ENCODE peak calls at places on chromosomes 7 and 10, in eight cellular contexts. Y, I, G, X, P, F, T and J are unnamed samples.
A peak's percentile ranks its signal among the peaks of the same experiment; 100 is the strongest.

GRCh38 chr10:119634219-119634544 is 17.0 kb upstream of the BAG3 start:
- DNase-seq in Y (no peak), I (no peak), G (peak; percentile 35), X (no peak), P (no peak), F (no peak), T (no peak), J (no peak)

GRCh38 chr10:110642980-110643655 is 1.0 kb upstream of the RBM20 start:
- DNase-seq in Y (no peak), I (no peak), G (no peak), X (no peak), P (peak; percentile 60), F (no peak), T (no peak), J (no peak)

GRCh38 chr7:44282601-44283171 is 42.7 kb downstream of the CAMK2B start:
- DNase-seq in Y (no peak), I (no peak), G (no peak), X (no peak), P (no peak), F (peak; percentile 30), T (no peak), J (no peak)

GRCh38 chr10:119518176-119518575 is 24.3 kb downstream of the RGS10 start:
- DNase-seq in Y (no peak), I (no peak), G (no peak), X (no peak), P (no peak), F (no peak), T (no peak), J (no peak)

GRCh38 chr10:133278577-133279265 is 2.1 kb upstream of the ADAM8 start:
- DNase-seq in Y (peak; percentile 70), I (peak; percentile 73), G (peak; percentile 93), X (peak; percentile 17), P (peak; percentile 92), F (peak; percentile 89), T (no peak), J (peak; percentile 1)

GRCh38 chr7:46774515-46774914 is 807.4 kb downstream of the TNS3 start:
- DNase-seq in Y (no peak), I (no peak), G (no peak), X (no peak), P (no peak), F (no peak), T (no peak), J (no peak)

GRCh38 chr7:120168066-120168465 is 104.9 kb upstream of the KCND2 start:
- DNase-seq in Y (no peak), I (no peak), G (peak; percentile 60), X (no peak), P (no peak), F (peak; percentile 8), T (no peak), J (no peak)

GRCh38 chr7:74302745-74303221 is 13.6 kb downstream of the CLIP2 start:
- DNase-seq in Y (no peak), I (no peak), G (no peak), X (peak; percentile 50), P (no peak), F (peak; percentile 67), T (no peak), J (no peak)

GRCh38 chr10:57145548-57145947 is 784.5 kb upstream of the ZWINT start:
- DNase-seq in Y (no peak), I (no peak), G (no peak), X (no peak), P (no peak), F (no peak), T (no peak), J (no peak)

GRCh38 chr10:127932521-127933270 is 25.8 kb downstream of the PTPRE start:
- DNase-seq in Y (no peak), I (no peak), G (no peak), X (no peak), P (no peak), F (peak; percentile 49), T (no peak), J (no peak)

GRCh38 chr10:116274141-116274861 is 1.3 kb upstream of the GFRA1 start:
- DNase-seq in Y (no peak), I (no peak), G (no peak), X (no peak), P (no peak), F (no peak), T (no peak), J (no peak)

GRCh38 chr10:52074505-52074904 is 239.6 kb upstream of the DKK1 start:
- DNase-seq in Y (no peak), I (no peak), G (no peak), X (no peak), P (no peak), F (no peak), T (no peak), J (no peak)

GRCh38 chr10:122838880-122839279 is 6.8 kb downstream of the CUZD1 start:
- DNase-seq in Y (no peak), I (no peak), G (no peak), X (no peak), P (no peak), F (no peak), T (no peak), J (no peak)